ENCODE peak calls at places on chromosome 6, in five cellular contexts. I is IMR-90; J is tibial artery; U is CD8-positive, alpha-beta memory T cell; Y is AG04450. Q is an unnamed sample. For H3K9me3, the result is how much of the 10 kb centered on the place peaks cover.

GRCh38 chr6:107113460-107114212 is 1.7 kb downstream of the BEND3 start:
- DNase-seq in I (no peak), J (no peak), U (no peak), Y (no peak), Q (no peak)

GRCh38 chr6:118333772-118334171 is 214.3 kb upstream of the PLN start:
- DNase-seq in I (no peak), J (no peak), U (no peak), Y (no peak), Q (no peak)

GRCh38 chr6:162468326-162468725 is 259.2 kb downstream of the PRKN start:
- DNase-seq in I (no peak), J (no peak), U (no peak), Y (no peak), Q (no peak)

GRCh38 chr6:12761376-12762115 is 45.0 kb downstream of the PHACTR1 start:
- DNase-seq in I (no peak), J (no peak), U (no peak), Y (no peak), Q (no peak)

GRCh38 chr6:27811383-27811782 is 100.8 kb downstream of the OR2B2 start:
- DNase-seq in I (no peak), J (no peak), U (no peak), Y (no peak), Q (no peak)

GRCh38 chr6:2871922-2872321 is 30.3 kb upstream of the SERPINB1 start:
- DNase-seq in I (no peak), J (no peak), U (no peak), Y (no peak), Q (no peak)

GRCh38 chr6:43247115-43247999 is 4.1 kb downstream of the TTBK1 start:
- DNase-seq in I (peak), J (peak), U (peak), Y (no peak), Q (peak)

GRCh38 chr6:33209856-33210255 is 1.6 kb downstream of the RING1 start:
- DNase-seq in I (no peak), J (peak), U (no peak), Y (no peak), Q (no peak)

GRCh38 chr6:166971271-166971670 is 14.9 kb upstream of the RNASET2 start:
- DNase-seq in I (no peak), J (no peak), U (no peak), Y (no peak), Q (no peak)

GRCh38 chr6:43942011-43942442 is 172.0 kb downstream of the VEGFA start:
- DNase-seq in I (no peak), J (no peak), U (no peak), Y (no peak), Q (no peak)

GRCh38 chr6:3022765-3023662 is 23.3 kb downstream of the NQO2 start:
- DNase-seq in I (no peak), J (no peak), U (no peak), Y (no peak), Q (no peak)

GRCh38 chr6:53042112-53042511 is 23.1 kb upstream of the FBXO9 start:
- DNase-seq in I (peak), J (no peak), U (no peak), Y (peak), Q (no peak)

GRCh38 chr6:36829919-36830544 is 9.2 kb downstream of the CPNE5 start:
- DNase-seq in I (peak), J (peak), U (no peak), Y (no peak), Q (no peak)

GRCh38 chr6:130839379-130839778 is 12.2 kb downstream of the SMLR1 start:
- DNase-seq in I (no peak), J (no peak), U (no peak), Y (no peak), Q (no peak)

GRCh38 chr6:126182650-126183311 is 157.1 kb upstream of the CENPW start:
- DNase-seq in I (no peak), J (no peak), U (no peak), Y (no peak), Q (no peak)

DNA sequence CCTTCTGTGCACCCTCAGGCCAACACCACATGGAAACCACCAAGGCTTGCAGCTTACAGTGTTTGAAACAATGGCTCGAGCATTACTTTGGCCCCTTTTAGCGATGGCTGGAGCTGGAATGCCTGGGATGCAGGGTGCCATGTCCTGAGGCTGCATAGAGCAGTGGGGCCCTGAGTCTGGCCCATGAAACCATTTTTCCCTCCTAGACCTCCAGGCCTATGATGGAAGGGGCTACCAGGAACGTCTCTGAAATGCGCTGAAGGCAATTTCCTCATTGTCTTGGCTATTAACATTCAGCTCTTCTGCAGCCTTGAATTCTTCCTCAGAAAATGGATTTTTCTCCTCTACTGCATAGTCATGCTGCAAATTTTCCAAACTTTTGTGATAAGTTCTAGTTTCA is 29.9 kb upstream of the SERINC1 start:
- DNase-seq in I (no peak), J (no peak), U (no peak), Y (no peak), Q (no peak)
- H3K9me3 ChIP-seq in I (under half), J (under half), U (under half), Y (under half), Q (under half)

GRCh38 chr6:151071295-151071694 is 168.5 kb upstream of the AKAP12 start:
- DNase-seq in I (peak), J (peak), U (no peak), Y (peak), Q (no peak)

GRCh38 chr6:151078655-151079054 is 161.1 kb upstream of the AKAP12 start:
- DNase-seq in I (no peak), J (peak), U (no peak), Y (no peak), Q (no peak)

GRCh38 chr6:151075005-151075404 is 164.8 kb upstream of the AKAP12 start:
- DNase-seq in I (no peak), J (no peak), U (no peak), Y (no peak), Q (no peak)

GRCh38 chr6:151075943-151076555 is 163.7 kb upstream of the AKAP12 start:
- DNase-seq in I (no peak), J (peak), U (no peak), Y (no peak), Q (no peak)

GRCh38 chr6:151075527-151075926 is 164.2 kb upstream of the AKAP12 start:
- DNase-seq in I (peak), J (no peak), U (no peak), Y (no peak), Q (no peak)
- H3K9me3 ChIP-seq in I (under half), J (under half), U (under half), Y (under half), Q (under half)

DNA sequence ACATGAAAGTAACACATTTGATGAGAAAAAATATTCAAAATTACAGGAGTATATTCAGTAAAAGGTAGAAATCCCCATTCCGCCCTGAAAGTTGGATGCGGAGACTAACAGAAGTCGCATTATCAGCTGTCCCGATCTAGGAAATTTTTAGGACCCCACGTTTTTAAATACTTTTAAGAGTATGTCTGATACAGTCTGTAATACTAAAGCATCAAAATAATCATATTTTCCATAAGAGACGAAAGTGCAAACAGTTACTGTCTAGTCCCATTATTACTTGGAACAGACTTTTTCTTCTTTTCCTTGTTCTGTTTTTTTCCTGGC is 642 bp downstream of the PLAGL1 start:
- DNase-seq in I (no peak), J (no peak), U (no peak), Y (no peak), Q (no peak)
- H3K9me3 ChIP-seq in I (under half), J (under half), U (under half), Y (under half), Q (under half)

DNA sequence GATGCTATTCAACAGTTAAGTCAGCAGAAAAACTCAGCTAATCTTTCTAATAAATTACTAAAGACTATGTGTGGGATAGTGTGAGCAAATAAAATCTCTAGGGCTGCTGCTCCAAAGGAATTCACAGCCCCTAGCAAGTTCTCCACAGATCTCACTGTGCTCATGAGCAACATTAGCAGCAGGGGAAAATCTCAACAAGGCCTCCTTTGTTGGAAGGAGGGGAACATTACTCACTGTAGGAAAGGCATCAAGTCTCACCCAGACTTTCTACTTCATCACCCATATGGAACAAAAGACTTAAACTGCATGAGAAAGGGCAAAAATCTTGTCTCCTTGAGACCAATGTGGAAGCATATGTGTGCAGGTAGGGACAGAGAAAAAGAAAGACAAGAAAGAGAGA is 726.4 kb upstream of the SLC35B3 start:
- DNase-seq in I (no peak), J (no peak), U (no peak), Y (no peak), Q (no peak)
- H3K9me3 ChIP-seq in I (under half), J (under half), U (under half), Y (under half), Q (under half)

GRCh38 chr6:345747-346388 is 45.7 kb upstream of the IRF4 start:
- DNase-seq in I (peak), J (no peak), U (no peak), Y (no peak), Q (no peak)
- H3K9me3 ChIP-seq in I (under half), J (under half), U (under half), Y (half or more), Q (under half)

DNA sequence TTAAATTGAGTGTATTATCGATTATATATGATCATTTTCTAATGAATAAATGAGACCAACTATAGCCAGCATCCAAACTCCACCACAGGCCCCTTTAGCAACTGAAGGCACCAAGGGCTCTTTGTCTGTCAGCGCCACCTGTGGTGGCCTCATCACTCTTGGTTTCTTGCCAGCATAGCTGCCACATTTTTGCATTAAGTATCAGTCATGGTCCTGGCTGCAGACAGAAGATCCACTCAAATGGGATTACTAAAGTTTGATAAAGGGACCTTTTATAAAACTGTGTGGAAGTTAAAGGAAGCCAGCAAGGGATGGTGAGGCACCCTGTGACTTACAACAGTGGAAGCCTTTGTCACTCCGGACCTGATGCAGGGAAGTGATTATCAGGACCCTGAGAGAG is 162.9 kb downstream of the C6orf118 start:
- DNase-seq in I (no peak), J (no peak), U (no peak), Y (no peak), Q (no peak)
- H3K9me3 ChIP-seq in I (under half), J (under half), U (under half), Y (under half), Q (under half)

Q was measured in T-helper 17 cell.